ENCODE peak calls at places on chromosomes 6 and 20, in five cellular contexts. T is anterior cingulate cortex; P is COR-L47; V is NCI-H774; W is stimulated activated CD4-positive, alpha-beta T cell treated with anti-CD3 and anti-CD28 coated beads, Interleukin-15, amount 100 ng/mL, for 24 hours. E is an unnamed sample.
A peak's percentile ranks its signal among the peaks of the same experiment; 100 is the strongest.

GRCh38 chr6:17666646-17667045 is 40.1 kb downstream of the NUP153 start:
- DNase-seq in W (no peak), V (no peak), T (no peak), P (no peak), E (no peak)

GRCh38 chr20:10665791-10666190 is 8.0 kb downstream of the JAG1 start:
- DNase-seq in W (no peak), P (no peak), T (no peak), V (no peak), E (no peak)

GRCh38 chr6:105320766-105321165 is 82.1 kb downstream of the PREP start:
- DNase-seq in T (no peak), V (peak; percentile 76), W (no peak), P (peak; percentile 48), E (no peak)

GRCh38 chr6:164037165-164037564 is 622.6 kb downstream of the QKI start:
- DNase-seq in T (no peak), P (no peak), W (no peak), V (no peak), E (no peak)

GRCh38 chr20:18213002-18213401 is 75.3 kb upstream of the ZNF133 start:
- DNase-seq in W (no peak), T (no peak), V (no peak), P (no peak), E (no peak)

GRCh38 chr6:87558446-87558845 is 31.3 kb downstream of the RARS2 start:
- DNase-seq in W (no peak), V (no peak), P (no peak), T (no peak), E (no peak)

GRCh38 chr6:112183271-112183671 is 71.1 kb downstream of the LAMA4 start:
- DNase-seq in W (no peak), T (no peak), V (no peak), P (no peak), E (no peak)

GRCh38 chr6:129648819-129649491 is 61.0 kb downstream of the ARHGAP18 start:
- DNase-seq in W (no peak), V (no peak), P (no peak), T (no peak), E (no peak)

GRCh38 chr6:42100029-42100901 is 42.2 kb downstream of the C6orf132 start:
- DNase-seq in T (no peak), W (peak; percentile 50), P (no peak), V (no peak), E (no peak)

GRCh38 chr6:13267142-13267621 is 61.2 kb downstream of the TBC1D7 start:
- DNase-seq in T (no peak), V (no peak), W (no peak), P (no peak), E (no peak)

GRCh38 chr6:85354761-85355618 is 94.9 kb upstream of the NT5E start:
- DNase-seq in W (peak; percentile 65), V (peak; percentile 50), T (no peak), P (peak; percentile 33), E (peak; percentile 45)

GRCh38 chr6:27839303-27840081 is 72.7 kb downstream of the OR2B2 start:
- DNase-seq in P (peak; percentile 52), V (peak; percentile 11), T (no peak), W (peak; percentile 37), E (no peak)

GRCh38 chr20:59143326-59143725 is 20.3 kb upstream of the ZNF831 start:
- DNase-seq in P (no peak), W (no peak), T (no peak), V (no peak), E (no peak)

GRCh38 chr6:139940741-139941712 is 566.6 kb upstream of the CITED2 start:
- DNase-seq in W (no peak), T (no peak), V (no peak), P (no peak), E (no peak)

GRCh38 chr20:50968289-50968688 is 9.7 kb downstream of the MOCS3 start:
- DNase-seq in P (no peak), W (no peak), T (no peak), V (no peak), E (no peak)

GRCh38 chr20:51862796-51863195 is 60.5 kb upstream of the SALL4 start:
- DNase-seq in W (no peak), T (no peak), V (no peak), P (no peak), E (no peak)

GRCh38 chr6:157090736-157091135 is 232.6 kb downstream of the TMEM242 start:
- DNase-seq in T (no peak), W (no peak), V (no peak), P (no peak), E (no peak)

GRCh38 chr6:160110724-160111123 is 10.9 kb upstream of the SLC22A1 start:
- DNase-seq in T (no peak), W (no peak), P (no peak), V (no peak), E (no peak)

GRCh38 chr6:111591901-111592461 is 13.7 kb downstream of the TRAF3IP2 start:
- DNase-seq in V (no peak), T (no peak), W (no peak), P (no peak), E (no peak)

GRCh38 chr6:93894521-93894920 is 475.2 kb upstream of the EPHA7 start:
- DNase-seq in P (no peak), V (no peak), T (no peak), W (no peak), E (no peak)

GRCh38 chr6:37696220-37696840 is 1.4 kb downstream of the MDGA1 start:
- DNase-seq in T (no peak), W (peak; percentile 59), P (no peak), V (no peak), E (no peak)

GRCh38 chr6:163354779-163355431 is 59.6 kb upstream of the QKI start:
- DNase-seq in W (no peak), P (no peak), V (no peak), T (no peak), E (no peak)

GRCh38 chr20:21432911-21433310 is 35.6 kb upstream of the NKX2-4 start:
- DNase-seq in T (no peak), V (no peak), P (no peak), W (no peak), E (no peak)

GRCh38 chr6:131763749-131764148 is 44.1 kb upstream of the ENPP1 start:
- DNase-seq in T (no peak), P (no peak), V (no peak), W (no peak), E (no peak)

GRCh38 chr6:32375739-32376529 is 4.2 kb upstream of the TSBP1 start:
- DNase-seq in P (no peak), W (no peak), V (no peak), T (no peak), E (no peak)

GRCh38 chr6:44572346-44572745 is 184.8 kb downstream of the CDC5L start:
- DNase-seq in P (no peak), T (no peak), W (no peak), V (no peak), E (no peak)

GRCh38 chr6:138245751-138246150 is 27.5 kb upstream of the PBOV1 start:
- DNase-seq in V (no peak), P (no peak), T (no peak), W (no peak), E (no peak)

GRCh38 chr6:15628499-15629131 is 34.2 kb downstream of the DTNBP1 start:
- DNase-seq in P (no peak), W (peak; percentile 75), T (no peak), V (no peak), E (no peak)

GRCh38 chr6:35469711-35470662 is 1.8 kb downstream of the RPL10A start:
- DNase-seq in V (no peak), P (no peak), T (no peak), W (peak; percentile 58), E (no peak)

GRCh38 chr6:170290306-170291128 is at the start of gene DLL1:
- DNase-seq in W (peak; percentile 56), P (peak; percentile 62), V (peak; percentile 98), T (no peak), E (peak; percentile 50)

GRCh38 chr20:19881990-19882389 is 123.9 kb downstream of the RIN2 start:
- DNase-seq in P (no peak), V (no peak), T (no peak), W (no peak), E (no peak)

GRCh38 chr6:14732845-14733757 is 512.8 kb upstream of the JARID2 start:
- DNase-seq in P (no peak), T (no peak), V (no peak), W (peak; percentile 79), E (no peak)

GRCh38 chr20:38523697-38524096 is 51.1 kb downstream of the RALGAPB start:
- DNase-seq in T (no peak), P (no peak), V (no peak), W (no peak), E (no peak)

GRCh38 chr6:157760589-157761330 is 62.3 kb upstream of the SNX9 start:
- DNase-seq in P (no peak), W (no peak), V (no peak), T (no peak), E (no peak)

E was measured in SHP77 treated with DMSO at 0.1 percent for 48 hours.